ENCODE peak calls at places on chromosome 12, in nine cellular contexts. One of them, this sample, is unnamed.

GRCh38 chr12:19130224-19131019 is 889 bp downstream of the PLEKHA5 start:
- DNase-seq in kidney epithelial cell: no peak
- DNase-seq in lung: no peak
- DNase-seq in B cell: no peak
- DNase-seq in cardiac muscle cell: peak
- DNase-seq in WTC11: peak
- DNase-seq in A549: peak
- DNase-seq in HCT116: no peak
- DNase-seq in neural progenitor cell: peak
- DNase-seq in this sample: peak

GRCh38 chr12:121357331-121357730 is 5.1 kb upstream of the ANAPC5 start:
- DNase-seq in kidney epithelial cell: no peak
- DNase-seq in lung: no peak
- DNase-seq in B cell: no peak
- DNase-seq in cardiac muscle cell: no peak
- DNase-seq in WTC11: no peak
- DNase-seq in A549: no peak
- DNase-seq in HCT116: no peak
- DNase-seq in neural progenitor cell: no peak
- DNase-seq in this sample: no peak

GRCh38 chr12:105325117-105325516 is 5.4 kb upstream of the C12orf75 start:
- DNase-seq in kidney epithelial cell: no peak
- DNase-seq in lung: no peak
- DNase-seq in B cell: no peak
- DNase-seq in cardiac muscle cell: no peak
- DNase-seq in WTC11: no peak
- DNase-seq in A549: no peak
- DNase-seq in HCT116: no peak
- DNase-seq in neural progenitor cell: no peak
- DNase-seq in this sample: no peak

GRCh38 chr12:47067778-47068431 is 11.5 kb upstream of the PCED1B start:
- DNase-seq in kidney epithelial cell: no peak
- DNase-seq in lung: no peak
- DNase-seq in B cell: no peak
- DNase-seq in cardiac muscle cell: no peak
- DNase-seq in WTC11: no peak
- DNase-seq in A549: no peak
- DNase-seq in HCT116: no peak
- DNase-seq in neural progenitor cell: peak
- DNase-seq in this sample: no peak

GRCh38 chr12:39685854-39686608 is 66.4 kb upstream of the ABCD2 start:
- DNase-seq in kidney epithelial cell: no peak
- DNase-seq in lung: no peak
- DNase-seq in B cell: no peak
- DNase-seq in cardiac muscle cell: no peak
- DNase-seq in WTC11: no peak
- DNase-seq in A549: no peak
- DNase-seq in HCT116: no peak
- DNase-seq in neural progenitor cell: no peak
- DNase-seq in this sample: no peak

GRCh38 chr12:77032406-77032805 is 33.0 kb downstream of the E2F7 start:
- DNase-seq in kidney epithelial cell: peak
- DNase-seq in lung: no peak
- DNase-seq in B cell: no peak
- DNase-seq in cardiac muscle cell: no peak
- DNase-seq in WTC11: no peak
- DNase-seq in A549: no peak
- DNase-seq in HCT116: no peak
- DNase-seq in neural progenitor cell: no peak
- DNase-seq in this sample: peak

GRCh38 chr12:14264316-14264715 is 101.2 kb upstream of the ATF7IP start:
- DNase-seq in kidney epithelial cell: no peak
- DNase-seq in lung: no peak
- DNase-seq in B cell: no peak
- DNase-seq in cardiac muscle cell: no peak
- DNase-seq in WTC11: no peak
- DNase-seq in A549: no peak
- DNase-seq in HCT116: no peak
- DNase-seq in neural progenitor cell: no peak
- DNase-seq in this sample: peak

GRCh38 chr12:1595690-1596347 is 1.4 kb upstream of the FBXL14 start:
- DNase-seq in kidney epithelial cell: no peak
- DNase-seq in lung: no peak
- DNase-seq in B cell: no peak
- DNase-seq in cardiac muscle cell: no peak
- DNase-seq in WTC11: no peak
- DNase-seq in A549: no peak
- DNase-seq in HCT116: no peak
- DNase-seq in neural progenitor cell: no peak
- DNase-seq in this sample: no peak

GRCh38 chr12:190881-191280 is 23.1 kb downstream of the SLC6A12 start:
- DNase-seq in kidney epithelial cell: no peak
- DNase-seq in lung: no peak
- DNase-seq in B cell: no peak
- DNase-seq in cardiac muscle cell: no peak
- DNase-seq in WTC11: no peak
- DNase-seq in A549: no peak
- DNase-seq in HCT116: no peak
- DNase-seq in neural progenitor cell: no peak
- DNase-seq in this sample: no peak

DNA sequence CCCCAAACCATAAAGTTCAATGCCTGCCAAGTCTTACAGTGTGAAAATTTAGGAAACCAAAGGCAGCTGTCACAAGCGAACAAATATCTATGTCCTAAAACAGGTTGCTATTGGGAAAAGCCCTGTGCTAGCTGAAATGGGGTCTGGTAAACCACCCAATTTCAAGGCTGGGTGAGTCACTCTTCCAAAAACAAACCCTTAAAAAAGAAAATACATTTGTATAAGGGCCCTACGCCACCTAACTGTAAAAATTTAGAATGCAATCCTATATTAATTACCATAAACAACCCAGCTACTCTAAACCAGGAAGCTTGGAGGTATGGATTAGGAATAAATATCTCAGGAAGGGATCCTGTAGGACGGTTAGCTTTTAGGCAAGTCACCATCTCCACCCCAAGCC is 32.1 kb downstream of the PRMT8 start:
- DNase-seq in kidney epithelial cell: no peak
- DNase-seq in lung: no peak
- DNase-seq in B cell: peak
- DNase-seq in cardiac muscle cell: no peak
- DNase-seq in WTC11: no peak
- DNase-seq in A549: no peak
- DNase-seq in HCT116: no peak
- DNase-seq in neural progenitor cell: no peak
- DNase-seq in this sample: no peak
- TF ChIP-seq CTCF in kidney epithelial cell: no peak
- TF ChIP-seq CTCF in lung: no peak
- TF ChIP-seq CTCF in B cell: no peak
- TF ChIP-seq CTCF in cardiac muscle cell: no peak
- TF ChIP-seq CTCF in WTC11: no peak
- TF ChIP-seq CTCF in A549: no peak
- TF ChIP-seq CTCF in HCT116: peak
- TF ChIP-seq CTCF in neural progenitor cell: no peak
- TF ChIP-seq CTCF in this sample: no peak

GRCh38 chr12:53463802-53464375 is 12.0 kb downstream of the PCBP2 start:
- DNase-seq in kidney epithelial cell: no peak
- DNase-seq in lung: no peak
- DNase-seq in B cell: no peak
- DNase-seq in cardiac muscle cell: no peak
- DNase-seq in WTC11: no peak
- DNase-seq in A549: no peak
- DNase-seq in HCT116: no peak
- DNase-seq in neural progenitor cell: peak
- DNase-seq in this sample: no peak

GRCh38 chr12:53467082-53467481 is 15.2 kb downstream of the PCBP2 start:
- DNase-seq in kidney epithelial cell: no peak
- DNase-seq in lung: no peak
- DNase-seq in B cell: no peak
- DNase-seq in cardiac muscle cell: no peak
- DNase-seq in WTC11: no peak
- DNase-seq in A549: no peak
- DNase-seq in HCT116: no peak
- DNase-seq in neural progenitor cell: no peak
- DNase-seq in this sample: no peak

GRCh38 chr12:53464685-53465084 is 12.8 kb downstream of the PCBP2 start:
- DNase-seq in kidney epithelial cell: no peak
- DNase-seq in lung: no peak
- DNase-seq in B cell: no peak
- DNase-seq in cardiac muscle cell: no peak
- DNase-seq in WTC11: no peak
- DNase-seq in A549: no peak
- DNase-seq in HCT116: no peak
- DNase-seq in neural progenitor cell: no peak
- DNase-seq in this sample: no peak

GRCh38 chr12:53466640-53467039 is 14.7 kb downstream of the PCBP2 start:
- DNase-seq in kidney epithelial cell: no peak
- DNase-seq in lung: no peak
- DNase-seq in B cell: no peak
- DNase-seq in cardiac muscle cell: no peak
- DNase-seq in WTC11: no peak
- DNase-seq in A549: no peak
- DNase-seq in HCT116: no peak
- DNase-seq in neural progenitor cell: no peak
- DNase-seq in this sample: no peak

GRCh38 chr12:53465679-53466078 is 13.8 kb downstream of the PCBP2 start:
- DNase-seq in kidney epithelial cell: no peak
- DNase-seq in lung: no peak
- DNase-seq in B cell: no peak
- DNase-seq in cardiac muscle cell: no peak
- DNase-seq in WTC11: no peak
- DNase-seq in A549: no peak
- DNase-seq in HCT116: no peak
- DNase-seq in neural progenitor cell: no peak
- DNase-seq in this sample: no peak
- TF ChIP-seq CTCF in kidney epithelial cell: no peak
- TF ChIP-seq CTCF in lung: no peak
- TF ChIP-seq CTCF in B cell: no peak
- TF ChIP-seq CTCF in cardiac muscle cell: peak
- TF ChIP-seq CTCF in WTC11: no peak
- TF ChIP-seq CTCF in A549: no peak
- TF ChIP-seq CTCF in HCT116: no peak
- TF ChIP-seq CTCF in neural progenitor cell: no peak
- TF ChIP-seq CTCF in this sample: peak

DNA sequence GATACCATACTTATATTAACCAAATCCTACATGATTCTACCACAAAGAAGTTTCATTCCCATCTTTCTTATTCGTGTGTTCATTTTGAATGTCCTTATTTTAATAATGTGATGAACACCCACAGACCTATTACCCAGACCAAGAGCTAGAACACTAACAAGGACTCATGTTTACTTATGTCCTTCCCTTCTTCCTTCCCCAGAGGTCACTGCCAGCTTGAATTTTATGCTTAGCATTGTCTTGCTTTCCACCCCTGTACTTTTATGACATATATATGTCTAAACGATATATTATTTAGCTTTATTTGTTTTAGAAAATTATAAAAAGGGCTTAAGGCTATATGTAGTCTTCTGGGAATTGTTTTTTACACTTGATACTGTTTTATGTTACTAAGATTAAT is 238.6 kb downstream of the LRIG3 start:
- DNase-seq in kidney epithelial cell: no peak
- DNase-seq in lung: no peak
- DNase-seq in B cell: no peak
- DNase-seq in cardiac muscle cell: no peak
- DNase-seq in WTC11: no peak
- DNase-seq in A549: no peak
- DNase-seq in HCT116: no peak
- DNase-seq in neural progenitor cell: no peak
- DNase-seq in this sample: no peak
- TF ChIP-seq CTCF in kidney epithelial cell: no peak
- TF ChIP-seq CTCF in lung: no peak
- TF ChIP-seq CTCF in B cell: no peak
- TF ChIP-seq CTCF in cardiac muscle cell: no peak
- TF ChIP-seq CTCF in WTC11: no peak
- TF ChIP-seq CTCF in A549: no peak
- TF ChIP-seq CTCF in HCT116: no peak
- TF ChIP-seq CTCF in neural progenitor cell: no peak
- TF ChIP-seq CTCF in this sample: no peak

GRCh38 chr12:31245822-31246469 is 80.0 kb downstream of the SINHCAF start:
- DNase-seq in kidney epithelial cell: no peak
- DNase-seq in lung: no peak
- DNase-seq in B cell: no peak
- DNase-seq in cardiac muscle cell: peak
- DNase-seq in WTC11: no peak
- DNase-seq in A549: peak
- DNase-seq in HCT116: no peak
- DNase-seq in neural progenitor cell: peak
- DNase-seq in this sample: peak
- TF ChIP-seq CTCF in kidney epithelial cell: no peak
- TF ChIP-seq CTCF in lung: no peak
- TF ChIP-seq CTCF in B cell: no peak
- TF ChIP-seq CTCF in cardiac muscle cell: peak
- TF ChIP-seq CTCF in WTC11: no peak
- TF ChIP-seq CTCF in A549: no peak
- TF ChIP-seq CTCF in HCT116: no peak
- TF ChIP-seq CTCF in neural progenitor cell: peak
- TF ChIP-seq CTCF in this sample: no peak

GRCh38 chr12:131597327-131597726 is 113.6 kb upstream of the SFSWAP start:
- DNase-seq in kidney epithelial cell: no peak
- DNase-seq in lung: no peak
- DNase-seq in B cell: no peak
- DNase-seq in cardiac muscle cell: no peak
- DNase-seq in WTC11: no peak
- DNase-seq in A549: no peak
- DNase-seq in HCT116: no peak
- DNase-seq in neural progenitor cell: no peak
- DNase-seq in this sample: no peak

GRCh38 chr12:131596115-131596514 is 114.8 kb upstream of the SFSWAP start:
- DNase-seq in kidney epithelial cell: no peak
- DNase-seq in lung: no peak
- DNase-seq in B cell: no peak
- DNase-seq in cardiac muscle cell: no peak
- DNase-seq in WTC11: no peak
- DNase-seq in A549: no peak
- DNase-seq in HCT116: no peak
- DNase-seq in neural progenitor cell: no peak
- DNase-seq in this sample: no peak

GRCh38 chr12:131600160-131600532 is 110.7 kb upstream of the SFSWAP start:
- DNase-seq in kidney epithelial cell: no peak
- DNase-seq in lung: no peak
- DNase-seq in B cell: no peak
- DNase-seq in cardiac muscle cell: no peak
- DNase-seq in WTC11: no peak
- DNase-seq in A549: no peak
- DNase-seq in HCT116: no peak
- DNase-seq in neural progenitor cell: no peak
- DNase-seq in this sample: no peak

GRCh38 chr12:131599214-131600159 is 111.4 kb upstream of the SFSWAP start:
- DNase-seq in kidney epithelial cell: no peak
- DNase-seq in lung: no peak
- DNase-seq in B cell: peak
- DNase-seq in cardiac muscle cell: no peak
- DNase-seq in WTC11: no peak
- DNase-seq in A549: no peak
- DNase-seq in HCT116: no peak
- DNase-seq in neural progenitor cell: no peak
- DNase-seq in this sample: no peak

DNA sequence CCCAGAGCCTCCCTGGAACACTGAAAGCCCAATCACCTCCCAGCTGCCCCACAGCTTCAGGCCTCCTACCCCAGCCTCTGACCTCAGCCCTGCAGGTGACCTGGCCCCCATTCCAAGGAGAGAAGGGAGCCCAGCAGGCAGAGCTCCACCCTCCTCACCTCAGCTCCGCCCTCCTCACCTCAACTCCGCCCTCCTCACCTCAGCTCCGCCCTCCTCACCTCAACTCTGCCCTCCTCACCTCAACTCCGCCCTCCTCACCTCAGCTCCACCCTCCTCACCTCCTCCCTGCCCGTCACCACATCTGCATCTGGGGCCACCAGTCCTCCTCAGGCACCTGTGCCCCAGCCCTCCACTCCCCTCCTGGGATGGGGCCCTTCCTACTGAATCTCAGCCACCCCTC is 112.2 kb upstream of the SFSWAP start:
- DNase-seq in kidney epithelial cell: no peak
- DNase-seq in lung: no peak
- DNase-seq in B cell: peak
- DNase-seq in cardiac muscle cell: no peak
- DNase-seq in WTC11: peak
- DNase-seq in A549: no peak
- DNase-seq in HCT116: no peak
- DNase-seq in neural progenitor cell: no peak
- DNase-seq in this sample: no peak
- TF ChIP-seq CTCF in kidney epithelial cell: no peak
- TF ChIP-seq CTCF in lung: no peak
- TF ChIP-seq CTCF in B cell: no peak
- TF ChIP-seq CTCF in cardiac muscle cell: no peak
- TF ChIP-seq CTCF in WTC11: no peak
- TF ChIP-seq CTCF in A549: no peak
- TF ChIP-seq CTCF in HCT116: no peak
- TF ChIP-seq CTCF in neural progenitor cell: no peak
- TF ChIP-seq CTCF in this sample: no peak

This sample was measured in fibroblast of the aortic adventitia.